ENCODE peak calls at places on chromosomes 2 and 18, in seven cellular contexts. M is cardiac muscle cell, U is cardiac fibroblast, H is AG10803, P is fibroblast of lung, G is HFF-Myc, K is retinal pigment epithelial cell. J is an unnamed sample.

GRCh38 chr2:148136441-148136840 is 115.5 kb downstream of the MBD5 start:
- DNase-seq in K (no peak), G (no peak), P (no peak), M (no peak), H (no peak), U (no peak), J (no peak)

GRCh38 chr18:78670778-78671405 is 308.7 kb upstream of the SALL3 start:
- DNase-seq in K (no peak), P (no peak), M (no peak), G (no peak), H (no peak), U (no peak), J (no peak)

GRCh38 chr2:225999692-226000091 is 600.2 kb downstream of the NYAP2 start:
- DNase-seq in M (no peak), U (peak; percentile 33), H (no peak), G (no peak), P (peak; percentile 47), K (no peak), J (peak; percentile 29)

GRCh38 chr2:218956039-218956438 is 3.4 kb upstream of the CDK5R2 start:
- DNase-seq in G (no peak), K (no peak), P (no peak), H (no peak), U (no peak), M (no peak), J (no peak)

GRCh38 chr2:191206613-191207471 is 38.4 kb upstream of the MYO1B start:
- DNase-seq in G (no peak), K (no peak), P (no peak), M (no peak), U (no peak), H (no peak), J (no peak)

GRCh38 chr2:31107588-31108300 is 30.5 kb downstream of the GALNT14 start:
- DNase-seq in K (no peak), G (no peak), P (peak; percentile 5), H (no peak), U (peak; percentile 1), M (peak; percentile 4), J (peak; percentile 3)

GRCh38 chr2:108905176-108905575 is 83.8 kb downstream of the EDAR start:
- DNase-seq in G (no peak), K (no peak), H (no peak), M (no peak), P (no peak), U (no peak), J (no peak)

GRCh38 chr2:118714115-118714514 is 133.3 kb downstream of the EN1 start:
- DNase-seq in H (no peak), G (no peak), M (no peak), P (no peak), U (no peak), K (no peak), J (no peak)

GRCh38 chr2:205965707-205966106 is 120.3 kb downstream of the INO80D start:
- DNase-seq in P (no peak), U (no peak), K (no peak), H (no peak), M (no peak), G (no peak), J (no peak)

GRCh38 chr18:51064256-51064655 is 34.2 kb downstream of the SMAD4 start:
- DNase-seq in U (no peak), M (no peak), H (no peak), G (no peak), K (no peak), P (no peak), J (no peak)

GRCh38 chr18:5490753-5491240 is 53.0 kb downstream of the EPB41L3 start:
- DNase-seq in K (no peak), G (no peak), M (no peak), H (no peak), P (no peak), U (no peak), J (no peak)

DNA sequence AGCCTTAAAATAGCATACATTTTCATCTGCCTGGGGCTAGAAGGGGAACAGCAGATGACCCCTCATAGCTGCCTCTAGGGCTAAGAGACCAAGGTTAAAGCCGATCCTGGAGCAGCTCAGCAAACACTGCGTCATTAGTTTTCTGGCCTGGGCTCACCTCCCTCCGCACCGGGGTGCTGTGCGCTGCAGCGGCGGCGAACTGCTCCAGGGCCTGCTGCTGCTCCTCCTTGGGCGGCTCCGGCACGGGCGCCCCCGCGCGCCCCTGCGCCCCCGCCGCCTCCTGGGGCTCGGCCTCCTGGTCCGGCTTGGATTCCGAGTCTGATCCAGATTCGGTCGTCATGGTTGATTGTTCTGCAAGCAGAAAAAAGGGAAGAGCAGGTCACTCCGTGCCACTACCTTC is 55.0 kb downstream of the EPB41L3 start:
- DNase-seq in P (no peak), G (no peak), H (no peak), U (peak; percentile 26), K (no peak), M (peak; percentile 40), J (peak; percentile 13)
- H3K4me3 ChIP-seq in P (no peak overlapping the region), G (no peak overlapping the region), H (no peak overlapping the region), U (no peak overlapping the region), K (peak overlapping the region; percentile 7), M (no peak overlapping the region), J (no peak overlapping the region)

DNA sequence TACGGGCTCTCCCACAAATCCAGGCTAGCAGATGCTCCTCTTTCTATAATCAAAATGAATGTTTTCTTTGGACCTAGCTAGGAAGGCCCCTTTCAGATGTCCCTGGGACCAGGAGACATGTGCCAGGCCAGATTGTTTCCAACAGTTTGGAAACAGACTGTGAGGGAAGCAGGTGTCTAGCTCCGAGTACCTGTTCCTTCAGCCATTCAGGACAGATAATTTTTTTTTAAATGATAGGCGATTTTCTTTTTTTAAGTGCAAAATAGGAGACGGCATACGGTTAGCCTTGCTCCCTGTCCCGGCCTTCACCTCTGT is 103.4 kb downstream of the APOB start:
- DNase-seq in M (no peak), P (no peak), K (no peak), U (no peak), H (no peak), G (no peak), J (no peak)
- TF ChIP-seq CTCF in M (no peak), P (no peak), K (no peak), U (no peak), H (no peak), G (no peak), J (no peak)

GRCh38 chr18:22173928-22174301 is 4.5 kb downstream of the GATA6 start:
- DNase-seq in U (peak; percentile 48), G (no peak), M (peak; percentile 54), H (no peak), K (no peak), P (no peak), J (no peak)
- H3K4me3 ChIP-seq in U (peak overlapping the region; percentile 66), G (no peak overlapping the region), M (peak overlapping the region; percentile 94), H (no peak overlapping the region), K (peak overlapping the region; percentile 59), P (peak overlapping the region; percentile 72), J (peak overlapping the region; percentile 50)

GRCh38 chr2:74576830-74577229 is 22.3 kb downstream of the DOK1 start:
- DNase-seq in G (no peak), K (no peak), H (peak; percentile 98), P (peak; percentile 66), M (peak; percentile 88), U (peak; percentile 87), J (peak; percentile 48)
- TF ChIP-seq CTCF in G (no peak), K (no peak), H (peak; percentile 56), P (peak; percentile 6), M (peak; percentile 15), U (no peak), J (peak; percentile 13)

DNA sequence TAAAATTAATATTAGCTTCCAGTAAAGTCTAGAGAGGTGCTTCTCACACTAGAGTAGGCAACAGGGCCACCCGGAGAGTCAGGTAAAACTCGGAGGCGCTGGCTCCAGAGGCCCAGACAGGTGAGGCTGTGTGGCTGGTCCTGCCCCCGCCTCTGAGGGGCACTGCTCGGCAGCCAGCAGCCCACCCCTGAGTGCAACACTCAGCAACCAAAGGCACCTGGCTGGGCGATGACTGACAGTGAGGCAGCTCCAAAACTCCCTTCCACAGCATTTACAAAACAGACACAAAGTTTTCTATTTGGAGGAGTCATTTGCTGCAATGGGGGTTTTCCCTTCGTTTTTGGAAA is 138.8 kb upstream of the ID2 start:
- DNase-seq in H (no peak), G (no peak), U (no peak), M (no peak), K (no peak), P (no peak), J (no peak)
- H3K4me3 ChIP-seq in H (no peak overlapping the region), G (no peak overlapping the region), U (no peak overlapping the region), M (no peak overlapping the region), K (no peak overlapping the region), P (no peak overlapping the region), J (no peak overlapping the region)

GRCh38 chr2:5007596-5007995 is 684.6 kb upstream of the SOX11 start:
- DNase-seq in P (no peak), H (no peak), K (no peak), M (no peak), U (no peak), G (no peak), J (no peak)
- TF ChIP-seq CTCF in P (no peak), H (no peak), K (no peak), M (no peak), U (no peak), G (no peak), J (no peak)

GRCh38 chr2:85765081-85765731 is 11.4 kb downstream of the ATOH8 start:
- DNase-seq in K (no peak), U (no peak), P (no peak), H (no peak), G (no peak), M (no peak), J (no peak)
- H3K4me3 ChIP-seq in K (no peak overlapping the region), U (no peak overlapping the region), P (no peak overlapping the region), H (no peak overlapping the region), G (no peak overlapping the region), M (no peak overlapping the region), J (no peak overlapping the region)

GRCh38 chr2:85502720-85503119 is 36.2 kb upstream of the MAT2A start:
- DNase-seq in K (no peak), M (no peak), U (no peak), H (no peak), P (no peak), G (no peak), J (no peak)

GRCh38 chr2:85504434-85505261 is 34.3 kb upstream of the MAT2A start:
- DNase-seq in U (peak; percentile 88), K (peak; percentile 93), G (peak; percentile 92), P (peak; percentile 91), M (peak; percentile 81), H (peak; percentile 92), J (peak; percentile 87)

GRCh38 chr2:85501244-85501643 is 37.7 kb upstream of the MAT2A start:
- DNase-seq in H (no peak), G (no peak), M (peak; percentile 45), P (no peak), K (no peak), U (no peak), J (no peak)

GRCh38 chr2:85503611-85504433 is 35.1 kb upstream of the MAT2A start:
- DNase-seq in M (no peak), G (peak; percentile 84), P (peak; percentile 68), H (peak; percentile 82), U (peak; percentile 52), K (no peak), J (peak; percentile 45)

DNA sequence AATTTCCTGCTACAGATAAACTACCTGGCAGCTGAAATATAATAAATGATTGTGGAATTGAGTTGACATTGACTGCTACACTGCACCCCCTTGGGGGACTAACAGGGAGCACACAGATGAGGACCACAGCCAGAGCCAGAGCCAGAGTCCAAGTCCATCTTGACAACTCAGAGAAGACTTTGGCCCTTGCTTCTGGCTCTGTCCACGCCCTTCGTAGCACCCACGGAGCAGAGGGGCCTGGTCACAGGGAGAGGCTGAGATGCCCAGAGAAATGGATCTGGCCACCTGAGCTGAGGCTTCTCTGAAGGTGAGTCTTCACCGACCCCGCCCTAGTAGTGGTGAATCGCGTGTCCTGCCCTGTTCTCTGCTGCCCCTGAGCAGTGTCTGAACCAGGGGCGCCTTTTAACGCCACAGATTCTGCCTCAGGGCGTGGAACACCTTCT is 35.8 kb upstream of the MAT2A start:
- DNase-seq in M (no peak), U (no peak), K (no peak), G (no peak), H (no peak), P (no peak), J (no peak)
- TF ChIP-seq CTCF in M (no peak), U (no peak), K (no peak), G (no peak), H (no peak), P (no peak), J (no peak)

J was measured in astrocyte of the spinal cord.